ENCODE peak calls at places on chromosomes 12 and 14, in ten cellular contexts. Z is EH; Q is activated T-helper 1 cell treated with anti-CD3 and anti-CD28 coated beads, Interleukin-12 subunit alpha, Interleukin-12 subunit beta, Interleukin-2, Interleukin-4 antibody, amounts not matched to agents 30 ng/mL and 10 ng/mL and 1 ng/mL, durations not matched to agents 14 hours and 24 hours and 36 hours; U is LoVo; X is posterior vena cava; L is naive thymus-derived CD4-positive, alpha-beta T cell; P is gastrocnemius medialis; H is natural killer cell; V is cardiac muscle cell; C is T-helper 9 cell. A is an unnamed sample.

GRCh38 chr12:98211914-98212695 is 303.3 kb upstream of the TMPO start:
- DNase-seq in L (no peak), V (peak), U (no peak), Z (no peak), Q (no peak), C (no peak), P (no peak), H (no peak), X (no peak), A (no peak)

GRCh38 chr12:2719405-2719804 is 75.4 kb upstream of the FKBP4 start:
- DNase-seq in C (no peak), L (no peak), X (no peak), U (no peak), V (no peak), Q (no peak), P (no peak), H (no peak), Z (no peak), A (no peak)

GRCh38 chr12:51622564-51622963 is 31.5 kb downstream of the SCN8A start:
- DNase-seq in U (no peak), Z (peak), X (no peak), V (no peak), H (no peak), L (no peak), P (no peak), C (no peak), Q (no peak), A (no peak)

GRCh38 chr12:1590083-1590979 is 4.0 kb downstream of the FBXL14 start:
- DNase-seq in U (no peak), L (no peak), Z (peak), X (no peak), Q (no peak), H (no peak), P (no peak), C (no peak), V (peak), A (no peak)

GRCh38 chr14:63659726-63660125 is 18.1 kb upstream of the WDR89 start:
- DNase-seq in Q (no peak), H (no peak), L (no peak), Z (no peak), X (no peak), P (no peak), V (no peak), C (no peak), U (no peak), A (no peak)

GRCh38 chr14:26735811-26736210 is 138.0 kb upstream of the NOVA1 start:
- DNase-seq in Q (no peak), X (no peak), H (no peak), P (no peak), V (no peak), L (no peak), C (no peak), Z (no peak), U (no peak), A (no peak)

GRCh38 chr12:8057839-8058238 is 8.3 kb downstream of the C3AR1 start:
- DNase-seq in Q (no peak), H (no peak), X (no peak), U (no peak), V (no peak), Z (peak), L (no peak), P (no peak), C (no peak), A (no peak)

GRCh38 chr14:89589400-89590128 is 172.5 kb upstream of the FOXN3 start:
- DNase-seq in H (no peak), U (no peak), Q (no peak), P (no peak), X (no peak), V (no peak), Z (no peak), L (no peak), C (no peak), A (no peak)

GRCh38 chr14:96117101-96117897 is 78.1 kb downstream of the C14orf132 start:
- DNase-seq in P (no peak), H (no peak), U (no peak), C (no peak), V (no peak), Z (peak), X (peak), Q (no peak), L (no peak), A (no peak)

GRCh38 chr12:79643821-79644220 is 46.9 kb downstream of the PAWR start:
- DNase-seq in V (no peak), P (no peak), L (no peak), H (no peak), U (no peak), C (no peak), Z (no peak), Q (no peak), X (no peak), A (no peak)

GRCh38 chr14:95359974-95360826 is 40.5 kb upstream of the CLMN start:
- DNase-seq in H (no peak), U (no peak), X (no peak), L (no peak), C (no peak), Z (no peak), P (no peak), Q (no peak), V (peak), A (no peak)

GRCh38 chr12:24948816-24949722 is at the start of gene BCAT1:
- DNase-seq in X (peak), L (peak), V (peak), H (peak), C (no peak), P (peak), Q (peak), U (peak), Z (peak), A (no peak)

GRCh38 chr14:67285876-67286452 is 44.7 kb downstream of the PALS1 start:
- DNase-seq in H (no peak), P (no peak), C (no peak), Q (no peak), L (no peak), Z (peak), X (no peak), V (peak), U (peak), A (no peak)

GRCh38 chr14:96711559-96712267 is 85.5 kb upstream of the VRK1 start:
- DNase-seq in V (no peak), Q (no peak), Z (no peak), L (no peak), H (no peak), C (no peak), X (no peak), P (no peak), U (no peak), A (no peak)

GRCh38 chr14:61188936-61189808 is 92.0 kb downstream of the TMEM30B start:
- DNase-seq in C (no peak), V (peak), L (peak), Q (no peak), U (peak), Z (peak), X (peak), H (no peak), P (peak), A (no peak)

GRCh38 chr12:26696613-26697092 is 136.3 kb downstream of the ITPR2 start:
- DNase-seq in H (no peak), Z (no peak), V (no peak), P (no peak), U (no peak), Q (no peak), X (no peak), L (no peak), C (no peak), A (no peak)

GRCh38 chr12:94722664-94723063 is 72.3 kb upstream of the TMCC3 start:
- DNase-seq in C (no peak), U (no peak), V (no peak), Z (no peak), X (no peak), P (no peak), H (no peak), L (no peak), Q (no peak), A (no peak)

GRCh38 chr14:67515386-67516079 is 17.6 kb upstream of the PLEKHH1 start:
- DNase-seq in Q (peak), V (no peak), X (no peak), C (no peak), L (peak), Z (peak), H (no peak), U (peak), P (no peak), A (no peak)

GRCh38 chr12:13390921-13391320 is 194.4 kb downstream of the EMP1 start:
- DNase-seq in X (no peak), P (no peak), L (no peak), Z (no peak), U (no peak), Q (no peak), C (no peak), V (no peak), H (no peak), A (no peak)

GRCh38 chr14:51846631-51847488 is 13.6 kb upstream of the GNG2 start:
- DNase-seq in Q (peak), U (no peak), L (peak), P (peak), X (peak), H (peak), Z (peak), V (no peak), C (peak), A (peak)

GRCh38 chr12:6691473-6691872 is 2.3 kb upstream of the ZNF384 start:
- DNase-seq in X (no peak), H (no peak), V (no peak), P (no peak), C (no peak), Z (peak), L (no peak), Q (no peak), U (no peak), A (no peak)

GRCh38 chr14:32702571-32702970 is 236.1 kb upstream of the NPAS3 start:
- DNase-seq in C (no peak), V (peak), P (peak), X (peak), Q (no peak), L (no peak), H (no peak), U (no peak), Z (peak), A (no peak)

GRCh38 chr14:64680013-64680674 is 24.1 kb upstream of the PLEKHG3 start:
- DNase-seq in Z (no peak), V (no peak), H (no peak), Q (no peak), X (peak), P (no peak), L (no peak), U (peak), C (no peak), A (no peak)

GRCh38 chr12:52837781-52838736 is 3.9 kb upstream of the KRT79 start:
- DNase-seq in V (no peak), X (no peak), U (no peak), Q (no peak), Z (no peak), H (no peak), P (no peak), C (no peak), L (no peak), A (no peak)

GRCh38 chr12:4307593-4308333 is 13.2 kb upstream of the TIGAR start:
- DNase-seq in C (no peak), Z (peak), U (peak), X (no peak), V (peak), P (peak), H (no peak), Q (no peak), L (no peak), A (no peak)

GRCh38 chr14:99121027-99121875 is 150.7 kb downstream of the BCL11B start:
- DNase-seq in U (no peak), X (no peak), Z (no peak), C (no peak), V (no peak), H (no peak), Q (no peak), L (no peak), P (no peak), A (no peak)

GRCh38 chr14:23436327-23437141 is 1.1 kb upstream of the MYH7 start:
- DNase-seq in C (no peak), Q (no peak), H (no peak), X (peak), Z (no peak), P (peak), L (no peak), V (peak), U (no peak), A (no peak)

GRCh38 chr12:124169577-124169976 is 125.3 kb upstream of the RFLNA start:
- DNase-seq in U (no peak), Z (no peak), H (no peak), Q (no peak), X (no peak), P (no peak), L (no peak), C (no peak), V (no peak), A (no peak)

GRCh38 chr12:102120886-102121285 is 903 bp downstream of the PARPBP start:
- DNase-seq in L (no peak), X (no peak), Q (no peak), V (no peak), H (no peak), P (no peak), U (peak), Z (peak), C (no peak), A (no peak)

GRCh38 chr12:65649126-65649525 is 175.2 kb upstream of the HMGA2 start:
- DNase-seq in H (no peak), Q (no peak), U (peak), C (no peak), V (no peak), P (no peak), L (no peak), Z (peak), X (no peak), A (no peak)

GRCh38 chr12:54053625-54054441 is at the start of gene HOXC4:
- DNase-seq in X (no peak), C (no peak), L (no peak), Q (no peak), H (no peak), U (no peak), Z (peak), V (no peak), P (no peak), A (peak)

GRCh38 chr12:7354521-7354920 is 50.6 kb downstream of the ACSM4 start:
- DNase-seq in C (no peak), L (no peak), Q (no peak), X (no peak), V (no peak), H (no peak), U (no peak), Z (no peak), P (no peak), A (no peak)

GRCh38 chr12:13853471-13853870 is 127.9 kb downstream of the GRIN2B start:
- DNase-seq in C (no peak), Q (no peak), H (no peak), V (no peak), L (no peak), U (no peak), P (no peak), Z (no peak), X (no peak), A (no peak)

GRCh38 chr14:58808828-58809227 is 171.1 kb downstream of the DACT1 start:
- DNase-seq in Z (peak), H (no peak), Q (no peak), C (no peak), U (no peak), V (no peak), L (no peak), X (no peak), P (no peak), A (no peak)

GRCh38 chr12:99121476-99121965 is 476.4 kb downstream of the APAF1 start:
- DNase-seq in L (no peak), C (no peak), Z (no peak), V (no peak), U (no peak), X (no peak), P (no peak), Q (no peak), H (no peak), A (no peak)

GRCh38 chr12:97368462-97369150 is 94.0 kb upstream of the RMST start:
- DNase-seq in L (no peak), P (no peak), U (no peak), X (no peak), V (peak), Q (no peak), H (no peak), C (no peak), Z (no peak), A (no peak)

A was measured in effector CD8-positive, alpha-beta T cell.